ENCODE peak calls at places on chromosomes 16 and 17, in six cellular contexts. Z, P, I, L, X and D are unnamed samples.

GRCh38 chr17:80063815-80064585 is 27.6 kb downstream of the CCDC40 start:
- DNase-seq in L (peak), P (no peak), I (peak), Z (no peak), X (peak), D (peak)

GRCh38 chr16:76947694-76948093 is 243.3 kb upstream of the MON1B start:
- DNase-seq in I (no peak), L (no peak), X (no peak), P (no peak), Z (no peak), D (no peak)

GRCh38 chr17:19248923-19249574 is 11.9 kb downstream of the EPN2 start:
- DNase-seq in Z (no peak), L (peak), P (no peak), X (peak), I (peak), D (no peak)

GRCh38 chr16:79847101-79847500 is 246.6 kb upstream of the MAF start:
- DNase-seq in I (no peak), P (no peak), L (no peak), Z (no peak), X (no peak), D (no peak)

GRCh38 chr17:63592797-63593196 is 7.9 kb upstream of the TACO1 start:
- DNase-seq in L (no peak), I (no peak), P (no peak), X (no peak), Z (no peak), D (no peak)

GRCh38 chr16:86227801-86228200 is 282.5 kb upstream of the FOXF1 start:
- DNase-seq in P (no peak), Z (no peak), L (no peak), I (peak), X (no peak), D (peak)

GRCh38 chr17:48791128-48792032 is 25.6 kb downstream of the TTLL6 start:
- DNase-seq in I (peak), P (no peak), Z (no peak), X (peak), L (peak), D (peak)

GRCh38 chr17:17367931-17368330 is 64.8 kb downstream of the NT5M start:
- DNase-seq in P (no peak), X (no peak), I (no peak), L (no peak), Z (no peak), D (no peak)

GRCh38 chr16:51328708-51329107 is 177.6 kb upstream of the SALL1 start:
- DNase-seq in L (no peak), P (no peak), I (no peak), X (no peak), Z (no peak), D (no peak)

GRCh38 chr16:28062261-28063046 is 1.1 kb downstream of the GSG1L start:
- DNase-seq in Z (no peak), I (no peak), L (no peak), P (no peak), X (no peak), D (no peak)

GRCh38 chr16:48317614-48318013 is 67.6 kb downstream of the SIAH1 start:
- DNase-seq in L (no peak), I (peak), X (no peak), Z (no peak), P (no peak), D (no peak)

GRCh38 chr16:85582177-85582888 is 30.8 kb upstream of the GSE1 start:
- DNase-seq in X (no peak), I (peak), P (no peak), L (no peak), Z (no peak), D (no peak)

GRCh38 chr16:81505011-81505660 is 60.5 kb downstream of the CMIP start:
- DNase-seq in L (no peak), P (no peak), X (peak), Z (no peak), I (no peak), D (no peak)

GRCh38 chr17:45394913-45395568 is 37.6 kb downstream of the ARHGAP27 start:
- DNase-seq in X (peak), P (no peak), Z (peak), I (peak), L (peak), D (no peak)

GRCh38 chr17:64073771-64074703 is 53.6 kb upstream of the ICAM2 start:
- DNase-seq in X (no peak), L (no peak), Z (no peak), P (no peak), I (no peak), D (no peak)

GRCh38 chr16:70608516-70608915 is 37.8 kb upstream of the IL34 start:
- DNase-seq in I (no peak), P (no peak), X (no peak), Z (no peak), L (no peak), D (no peak)

GRCh38 chr16:1812732-1813163 is 13.9 kb downstream of the HAGH start:
- DNase-seq in P (peak), I (peak), L (peak), X (peak), Z (no peak), D (no peak)
- TF ChIP-seq CTCF in P (peak), I (peak), L (peak), X (peak), Z (peak), D (no peak)

GRCh38 chr17:77795685-77796084 is 162.8 kb upstream of the TNRC6C start:
- DNase-seq in P (no peak), Z (no peak), L (no peak), X (no peak), I (no peak), D (no peak)

GRCh38 chr17:77794846-77795245 is 163.7 kb upstream of the TNRC6C start:
- DNase-seq in L (no peak), X (no peak), P (no peak), Z (no peak), I (no peak), D (no peak)

GRCh38 chr17:77792626-77793025 is 165.9 kb upstream of the TNRC6C start:
- DNase-seq in P (no peak), I (no peak), L (no peak), X (no peak), Z (no peak), D (no peak)

GRCh38 chr17:77793146-77793887 is 165.2 kb upstream of the TNRC6C start:
- DNase-seq in I (no peak), L (no peak), X (no peak), P (no peak), Z (no peak), D (no peak)

GRCh38 chr17:77793888-77794235 is 164.6 kb upstream of the TNRC6C start:
- DNase-seq in L (no peak), Z (no peak), I (no peak), X (no peak), P (no peak), D (no peak)
- TF ChIP-seq CTCF in L (no peak), Z (no peak), I (no peak), X (no peak), P (no peak), D (no peak)

GRCh38 chr17:76686538-76687277 is 24.1 kb downstream of the MXRA7 start:
- DNase-seq in P (no peak), I (no peak), X (no peak), L (no peak), Z (no peak), D (no peak)

GRCh38 chr17:76685846-76686245 is 24.9 kb downstream of the MXRA7 start:
- DNase-seq in X (no peak), I (no peak), P (no peak), L (no peak), Z (no peak), D (no peak)

GRCh38 chr17:76689859-76690258 is 20.9 kb downstream of the MXRA7 start:
- DNase-seq in Z (no peak), P (no peak), L (no peak), I (no peak), X (no peak), D (no peak)

GRCh38 chr17:76687278-76688164 is 23.2 kb downstream of the MXRA7 start:
- DNase-seq in X (no peak), I (peak), P (no peak), Z (no peak), L (no peak), D (peak)

DNA sequence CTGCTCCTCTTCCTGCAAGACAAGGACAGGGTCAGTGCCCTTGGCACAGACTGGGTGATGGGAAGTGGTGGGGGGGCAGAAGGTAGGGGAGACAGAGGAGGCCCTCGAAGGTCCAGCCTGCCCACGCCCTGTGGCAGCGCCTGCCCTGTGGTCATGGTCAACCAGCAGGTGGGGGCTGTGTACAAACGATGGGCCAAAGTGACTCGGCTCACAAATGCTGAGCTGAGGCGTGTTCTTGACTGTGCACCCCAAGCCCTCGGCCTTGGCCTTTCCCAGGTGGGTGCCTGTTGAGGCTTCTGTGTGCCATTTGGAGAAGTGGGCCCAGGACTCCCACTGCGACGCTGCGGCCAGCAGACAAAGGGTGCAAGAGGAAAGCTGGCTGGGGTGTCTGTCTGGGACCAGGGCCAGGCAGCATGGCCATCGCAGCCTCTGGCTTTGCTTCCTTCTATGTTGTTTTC is 22.6 kb downstream of the MXRA7 start:
- DNase-seq in Z (no peak), P (no peak), X (no peak), I (no peak), L (no peak), D (no peak)
- TF ChIP-seq CTCF in Z (no peak), P (no peak), X (no peak), I (no peak), L (no peak), D (no peak)

DNA sequence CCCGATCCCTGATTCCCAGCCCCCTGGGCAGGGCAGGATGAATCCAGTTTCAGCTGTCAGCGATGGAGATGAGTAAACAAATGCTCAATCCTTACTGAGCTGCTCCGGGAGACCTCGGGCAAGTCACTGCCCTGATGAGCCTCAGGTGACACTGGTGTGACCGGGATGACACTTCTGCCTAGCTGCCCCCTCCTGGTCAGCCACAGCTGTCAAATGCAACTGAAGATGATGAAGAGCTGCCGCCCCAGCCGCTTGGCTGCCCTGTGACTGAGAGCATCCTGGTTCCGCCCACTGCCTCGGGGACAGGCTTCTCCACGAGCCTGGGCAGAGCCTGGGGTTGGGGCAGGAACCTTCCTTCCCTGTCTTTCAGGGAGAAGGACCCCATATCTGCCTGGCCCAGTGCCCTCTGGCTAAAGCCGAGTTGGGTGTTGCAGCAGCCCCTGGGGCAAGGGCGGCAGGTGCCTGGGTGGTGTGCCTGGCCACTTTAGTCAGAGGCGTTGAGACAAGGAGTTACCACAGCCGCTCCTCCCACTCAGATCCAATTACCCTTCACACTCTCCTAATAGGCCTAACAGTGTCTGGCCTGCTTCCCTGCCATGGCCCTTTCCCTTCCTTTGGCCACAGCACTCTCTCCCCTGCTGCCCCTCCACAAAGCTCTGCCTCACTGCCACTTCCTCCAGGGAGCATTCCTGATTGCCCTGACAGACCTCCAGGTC is 5.5 kb downstream of the CCL17 start:
- DNase-seq in X (no peak), P (no peak), L (no peak), Z (no peak), I (no peak), D (no peak)
- TF ChIP-seq CTCF in X (no peak), P (no peak), L (no peak), Z (no peak), I (no peak), D (no peak)

GRCh38 chr17:73841431-73842060 is 197.3 kb upstream of the SDK2 start:
- DNase-seq in P (no peak), L (no peak), X (peak), I (no peak), Z (no peak), D (no peak)
- TF ChIP-seq CTCF in P (peak), L (no peak), X (peak), I (peak), Z (peak), D (no peak)